ENCODE peak calls at places on chromosomes 6 and 20, in four cellular contexts. G is A172; I is stimulated activated CD8-positive, alpha-beta memory T cell treated with anti-CD3 and anti-CD28 coated beads, Interleukin-15, amount 100 ng/mL, for 4 hours; R is tibial nerve. W is an unnamed sample.

GRCh38 chr6:158770948-158771347 is 48.2 kb downstream of the EZR start:
- DNase-seq in G (no peak), I (no peak), R (no peak), W (no peak)

GRCh38 chr20:3732327-3733118 is at the start of gene HSPA12B:
- DNase-seq in G (no peak), I (no peak), R (no peak), W (no peak)

GRCh38 chr6:147752686-147753418 is 244.4 kb downstream of the SAMD5 start:
- DNase-seq in G (no peak), I (no peak), R (no peak), W (no peak)

GRCh38 chr6:87152528-87152950 is 2.8 kb upstream of the ZNF292 start:
- DNase-seq in G (no peak), I (no peak), R (peak), W (no peak)

GRCh38 chr6:70738028-70738427 is 70.3 kb downstream of the SMAP1 start:
- DNase-seq in G (no peak), I (no peak), R (no peak), W (no peak)

GRCh38 chr20:6994452-6994851 is 227.0 kb downstream of the BMP2 start:
- DNase-seq in G (no peak), I (no peak), R (no peak), W (no peak)

GRCh38 chr6:112701201-112701600 is 354.1 kb downstream of the RFPL4B start:
- DNase-seq in G (no peak), I (no peak), R (peak), W (no peak)

GRCh38 chr20:4952229-4952628 is 49.1 kb downstream of the SLC23A2 start:
- DNase-seq in G (no peak), I (no peak), R (no peak), W (no peak)

GRCh38 chr20:35307666-35308653 is 15.7 kb upstream of the FAM83C start:
- DNase-seq in G (peak), I (no peak), R (no peak), W (no peak)

GRCh38 chr20:63000958-63001357 is 5.8 kb downstream of the BHLHE23 start:
- DNase-seq in G (no peak), I (no peak), R (no peak), W (no peak)

GRCh38 chr6:153023977-153024376 is 21.5 kb upstream of the MTRF1L start:
- DNase-seq in G (no peak), I (no peak), R (no peak), W (no peak)

GRCh38 chr6:34423254-34423653 is 2.6 kb downstream of the RPS10 start:
- DNase-seq in G (no peak), I (no peak), R (no peak), W (no peak)

GRCh38 chr6:142635130-142635529 is 309.8 kb downstream of the HIVEP2 start:
- DNase-seq in G (peak), I (no peak), R (no peak), W (no peak)

GRCh38 chr6:46233131-46233530 is 62.4 kb upstream of the ENPP5 start:
- DNase-seq in G (no peak), I (no peak), R (no peak), W (no peak)

GRCh38 chr20:64210661-64211369 is 44.7 kb upstream of the PCMTD2 start:
- DNase-seq in G (no peak), I (no peak), R (no peak), W (no peak)

GRCh38 chr6:167795874-167796667 is 30.6 kb upstream of the AFDN start:
- DNase-seq in G (no peak), I (no peak), R (no peak), W (peak)

GRCh38 chr6:168355716-168356522 is 36.3 kb upstream of the DACT2 start:
- DNase-seq in G (no peak), I (no peak), R (peak), W (peak)

GRCh38 chr20:4229415-4229814 is 214.1 kb upstream of the RNF24 start:
- DNase-seq in G (no peak), I (no peak), R (no peak), W (no peak)

GRCh38 chr6:30814137-30815084 is 69.9 kb upstream of the DDR1 start:
- DNase-seq in G (peak), I (peak), R (peak), W (no peak)

GRCh38 chr6:130679684-130680083 is 147.5 kb upstream of the SMLR1 start:
- DNase-seq in G (no peak), I (no peak), R (no peak), W (no peak)

GRCh38 chr20:18506744-18507143 is 996 bp upstream of the SEC23B start:
- DNase-seq in G (no peak), I (no peak), R (no peak), W (no peak)

GRCh38 chr6:131281471-131282270 is 146.4 kb downstream of the AKAP7 start:
- DNase-seq in G (no peak), I (peak), R (peak), W (no peak)

GRCh38 chr6:149769676-149770075 is 20.1 kb downstream of the PCMT1 start:
- DNase-seq in G (no peak), I (no peak), R (no peak), W (no peak)

GRCh38 chr6:2931055-2931454 is 27.9 kb upstream of the SERPINB9 start:
- DNase-seq in G (no peak), I (no peak), R (no peak), W (no peak)

GRCh38 chr6:87277123-87277522 is 45.3 kb upstream of the SMIM8 start:
- DNase-seq in G (no peak), I (no peak), R (no peak), W (no peak)

GRCh38 chr6:135535989-135536414 is 38.5 kb upstream of the AHI1 start:
- DNase-seq in G (peak), I (no peak), R (peak), W (peak)

GRCh38 chr6:25369450-25370086 is 90.4 kb downstream of the CARMIL1 start:
- DNase-seq in G (no peak), I (no peak), R (no peak), W (no peak)

GRCh38 chr6:150959071-150959637 is 93.7 kb downstream of the MTHFD1L start:
- DNase-seq in G (no peak), I (no peak), R (no peak), W (no peak)

GRCh38 chr6:134686071-134686470 is 263.8 kb downstream of the ALDH8A1 start:
- DNase-seq in G (peak), I (no peak), R (no peak), W (no peak)

GRCh38 chr20:53032021-53033001 is 60.2 kb downstream of the TSHZ2 start:
- DNase-seq in G (peak), I (no peak), R (peak), W (no peak)

GRCh38 chr6:37141291-37142046 is 28.5 kb upstream of the PIM1 start:
- DNase-seq in G (peak), I (no peak), R (no peak), W (no peak)

GRCh38 chr6:63923139-63923739 is 287.6 kb downstream of the PHF3 start:
- DNase-seq in G (no peak), I (no peak), R (no peak), W (peak)

GRCh38 chr20:49347156-49347555 is 69.3 kb upstream of the ZNFX1 start:
- DNase-seq in G (no peak), I (no peak), R (no peak), W (no peak)

GRCh38 chr20:50845566-50846211 is 50.8 kb downstream of the BCAS4 start:
- DNase-seq in G (no peak), I (no peak), R (no peak), W (no peak)

GRCh38 chr6:132937466-132937906 is 123.1 kb downstream of the RPS12 start:
- DNase-seq in G (peak), I (no peak), R (no peak), W (no peak)

GRCh38 chr20:64234291-64234791 is 21.2 kb upstream of the PCMTD2 start:
- DNase-seq in G (no peak), I (no peak), R (no peak), W (no peak)

GRCh38 chr6:128327890-128328289 is 192.5 kb downstream of the PTPRK start:
- DNase-seq in G (no peak), I (no peak), R (no peak), W (no peak)

GRCh38 chr6:44342489-44342888 is at the start of gene SPATS1:
- DNase-seq in G (no peak), I (no peak), R (no peak), W (no peak)

GRCh38 chr6:2581611-2582010 is 169.1 kb downstream of the MYLK4 start:
- DNase-seq in G (no peak), I (no peak), R (no peak), W (no peak)

GRCh38 chr6:111841822-111842221 is 31.4 kb downstream of the FYN start:
- DNase-seq in G (no peak), I (no peak), R (peak), W (no peak)